ENCODE peak calls at places on chromosome 2, in four cellular contexts. One of them, this sample, is unnamed. For H3K9me1, the result is how much of the 10 kb centered on the place peaks cover.

GRCh38 chr2:233822781-233823730 is 31.3 kb downstream of the HJURP start:
- DNase-seq in K562: no peak
- DNase-seq in IMR-90: no peak
- DNase-seq in endothelial cell of umbilical vein: no peak
- DNase-seq in this sample: no peak

GRCh38 chr2:235591231-235591730 is 97.4 kb downstream of the AGAP1 start:
- DNase-seq in K562: no peak
- DNase-seq in IMR-90: no peak
- DNase-seq in endothelial cell of umbilical vein: no peak
- DNase-seq in this sample: no peak

GRCh38 chr2:25453199-25453903 is 111.6 kb upstream of the DNMT3A start:
- DNase-seq in K562: no peak
- DNase-seq in IMR-90: peak
- DNase-seq in endothelial cell of umbilical vein: no peak
- DNase-seq in this sample: no peak

GRCh38 chr2:148582679-148583511 is 61.7 kb upstream of the EPC2 start:
- DNase-seq in K562: no peak
- DNase-seq in IMR-90: peak
- DNase-seq in endothelial cell of umbilical vein: no peak
- DNase-seq in this sample: no peak

GRCh38 chr2:156343096-156343939 is 10.8 kb upstream of the NR4A2 start:
- DNase-seq in K562: peak
- DNase-seq in IMR-90: no peak
- DNase-seq in endothelial cell of umbilical vein: no peak
- DNase-seq in this sample: no peak

GRCh38 chr2:241816431-241817121 is 7.6 kb downstream of the NEU4 start:
- DNase-seq in K562: no peak
- DNase-seq in IMR-90: no peak
- DNase-seq in endothelial cell of umbilical vein: no peak
- DNase-seq in this sample: no peak

GRCh38 chr2:64946737-64947090 is 42.5 kb upstream of the SLC1A4 start:
- DNase-seq in K562: no peak
- DNase-seq in IMR-90: no peak
- DNase-seq in endothelial cell of umbilical vein: no peak
- DNase-seq in this sample: no peak

GRCh38 chr2:233422649-233423435 is 68.5 kb downstream of the DGKD start:
- DNase-seq in K562: no peak
- DNase-seq in IMR-90: no peak
- DNase-seq in endothelial cell of umbilical vein: no peak
- DNase-seq in this sample: no peak

GRCh38 chr2:64932327-64933216 is 56.6 kb upstream of the SLC1A4 start:
- DNase-seq in K562: no peak
- DNase-seq in IMR-90: no peak
- DNase-seq in endothelial cell of umbilical vein: no peak
- DNase-seq in this sample: no peak

GRCh38 chr2:213016984-213017351 is 134.4 kb downstream of the IKZF2 start:
- DNase-seq in K562: no peak
- DNase-seq in IMR-90: peak
- DNase-seq in endothelial cell of umbilical vein: no peak
- DNase-seq in this sample: no peak

GRCh38 chr2:16821696-16822095 is 156.1 kb upstream of the CYRIA start:
- DNase-seq in K562: no peak
- DNase-seq in IMR-90: no peak
- DNase-seq in endothelial cell of umbilical vein: no peak
- DNase-seq in this sample: no peak

GRCh38 chr2:179524940-179525339 is 260.3 kb upstream of the SESTD1 start:
- DNase-seq in K562: no peak
- DNase-seq in IMR-90: peak
- DNase-seq in endothelial cell of umbilical vein: no peak
- DNase-seq in this sample: no peak

GRCh38 chr2:24392542-24393059 is 32.3 kb upstream of the ITSN2 start:
- DNase-seq in K562: no peak
- DNase-seq in IMR-90: no peak
- DNase-seq in endothelial cell of umbilical vein: no peak
- DNase-seq in this sample: no peak

GRCh38 chr2:18325118-18325517 is 235.3 kb downstream of the RDH14 start:
- DNase-seq in K562: no peak
- DNase-seq in IMR-90: no peak
- DNase-seq in endothelial cell of umbilical vein: no peak
- DNase-seq in this sample: no peak

GRCh38 chr2:64914735-64915509 is 74.3 kb upstream of the SLC1A4 start:
- DNase-seq in K562: peak
- DNase-seq in IMR-90: peak
- DNase-seq in endothelial cell of umbilical vein: no peak
- DNase-seq in this sample: no peak

GRCh38 chr2:188245230-188245629 is 46.4 kb upstream of the GULP1 start:
- DNase-seq in K562: no peak
- DNase-seq in IMR-90: no peak
- DNase-seq in endothelial cell of umbilical vein: no peak
- DNase-seq in this sample: no peak

GRCh38 chr2:163213699-163214098 is 375.1 kb upstream of the KCNH7 start:
- DNase-seq in K562: no peak
- DNase-seq in IMR-90: peak
- DNase-seq in endothelial cell of umbilical vein: no peak
- DNase-seq in this sample: no peak

GRCh38 chr2:88574445-88574844 is 52.8 kb downstream of the EIF2AK3 start:
- DNase-seq in K562: no peak
- DNase-seq in IMR-90: no peak
- DNase-seq in endothelial cell of umbilical vein: no peak
- DNase-seq in this sample: no peak

GRCh38 chr2:201698588-201699226 is at the start of gene MPP4:
- DNase-seq in K562: no peak
- DNase-seq in IMR-90: peak
- DNase-seq in endothelial cell of umbilical vein: peak
- DNase-seq in this sample: no peak

GRCh38 chr2:201699384-201699783 is 940 bp upstream of the MPP4 start:
- DNase-seq in K562: no peak
- DNase-seq in IMR-90: no peak
- DNase-seq in endothelial cell of umbilical vein: peak
- DNase-seq in this sample: no peak

GRCh38 chr2:201697899-201698298 is 545 bp downstream of the MPP4 start:
- DNase-seq in K562: no peak
- DNase-seq in IMR-90: peak
- DNase-seq in endothelial cell of umbilical vein: peak
- DNase-seq in this sample: no peak

GRCh38 chr2:201701591-201701990 is 3.1 kb upstream of the MPP4 start:
- DNase-seq in K562: no peak
- DNase-seq in IMR-90: no peak
- DNase-seq in endothelial cell of umbilical vein: no peak
- DNase-seq in this sample: no peak

DNA sequence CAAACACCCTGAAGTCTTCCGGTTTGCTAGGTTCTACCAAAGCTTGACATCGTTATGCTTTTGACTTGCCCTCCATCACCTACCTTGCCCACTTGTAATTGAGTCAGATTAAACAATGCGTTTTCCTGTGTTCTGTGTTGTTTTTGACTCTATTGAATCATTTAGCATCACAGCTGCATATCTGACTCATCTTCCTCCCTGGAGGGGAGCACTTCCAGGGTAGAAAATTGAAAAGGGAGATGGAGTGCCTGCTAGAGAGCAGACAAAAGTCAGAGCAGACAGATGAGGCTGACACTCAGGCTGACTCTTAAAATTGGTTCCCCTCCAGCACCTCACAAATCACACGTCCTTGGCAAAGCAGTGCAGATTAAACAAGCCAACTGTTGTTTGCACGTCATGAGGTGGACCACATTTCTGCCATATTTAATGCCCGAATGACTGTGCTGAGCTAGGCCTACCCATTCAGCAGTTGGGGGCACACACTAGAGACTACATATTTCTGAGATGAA is 2.2 kb downstream of the MPP4 start:
- DNase-seq in K562: no peak
- DNase-seq in IMR-90: peak
- DNase-seq in endothelial cell of umbilical vein: peak
- DNase-seq in this sample: peak
- H3K9me1 ChIP-seq in K562: under half
- H3K9me1 ChIP-seq in IMR-90: under half
- H3K9me1 ChIP-seq in endothelial cell of umbilical vein: under half
- H3K9me1 ChIP-seq in this sample: under half

DNA sequence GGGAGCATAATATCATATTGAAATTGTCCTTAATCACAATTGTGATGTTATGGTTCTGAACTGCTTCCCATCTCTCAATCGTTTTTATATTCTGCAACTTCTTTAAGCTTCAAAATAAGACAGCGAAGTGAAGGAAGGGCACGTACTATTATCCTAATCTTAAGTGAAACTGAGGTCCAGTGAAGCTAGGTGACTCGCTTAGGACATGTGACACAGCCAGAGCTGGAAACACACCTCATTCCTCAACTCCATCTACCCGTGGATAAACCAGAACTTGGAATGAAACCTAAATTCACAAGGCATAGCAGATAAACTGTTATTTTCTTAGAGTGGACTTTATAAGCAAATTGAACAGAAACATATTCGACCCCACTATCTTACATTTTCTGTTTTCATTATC is 191.2 kb upstream of the PXDN start:
- DNase-seq in K562: no peak
- DNase-seq in IMR-90: no peak
- DNase-seq in endothelial cell of umbilical vein: no peak
- DNase-seq in this sample: no peak
- H3K27ac ChIP-seq in K562: no peak
- H3K27ac ChIP-seq in IMR-90: no peak
- H3K27ac ChIP-seq in endothelial cell of umbilical vein: no peak
- H3K27ac ChIP-seq in this sample: no peak

GRCh38 chr2:98012561-98012979 is 16.8 kb upstream of the TMEM131 start:
- DNase-seq in K562: no peak
- DNase-seq in IMR-90: no peak
- DNase-seq in endothelial cell of umbilical vein: no peak
- DNase-seq in this sample: no peak
- H3K4me2 ChIP-seq in K562: no peak
- H3K4me2 ChIP-seq in IMR-90: no peak
- H3K4me2 ChIP-seq in endothelial cell of umbilical vein: no peak
- H3K4me2 ChIP-seq in this sample: no peak

GRCh38 chr2:181613241-181613640 is 43.7 kb downstream of the CERKL start:
- DNase-seq in K562: no peak
- DNase-seq in IMR-90: no peak
- DNase-seq in endothelial cell of umbilical vein: no peak
- DNase-seq in this sample: no peak
- H3K9me1 ChIP-seq in K562: under half
- H3K9me1 ChIP-seq in IMR-90: under half
- H3K9me1 ChIP-seq in endothelial cell of umbilical vein: under half
- H3K9me1 ChIP-seq in this sample: under half

GRCh38 chr2:1099418-1099817 is 148.8 kb downstream of the SNTG2 start:
- DNase-seq in K562: no peak
- DNase-seq in IMR-90: no peak
- DNase-seq in endothelial cell of umbilical vein: no peak
- DNase-seq in this sample: no peak
- H3K27ac ChIP-seq in K562: no peak
- H3K27ac ChIP-seq in IMR-90: no peak
- H3K27ac ChIP-seq in endothelial cell of umbilical vein: no peak
- H3K27ac ChIP-seq in this sample: no peak

DNA sequence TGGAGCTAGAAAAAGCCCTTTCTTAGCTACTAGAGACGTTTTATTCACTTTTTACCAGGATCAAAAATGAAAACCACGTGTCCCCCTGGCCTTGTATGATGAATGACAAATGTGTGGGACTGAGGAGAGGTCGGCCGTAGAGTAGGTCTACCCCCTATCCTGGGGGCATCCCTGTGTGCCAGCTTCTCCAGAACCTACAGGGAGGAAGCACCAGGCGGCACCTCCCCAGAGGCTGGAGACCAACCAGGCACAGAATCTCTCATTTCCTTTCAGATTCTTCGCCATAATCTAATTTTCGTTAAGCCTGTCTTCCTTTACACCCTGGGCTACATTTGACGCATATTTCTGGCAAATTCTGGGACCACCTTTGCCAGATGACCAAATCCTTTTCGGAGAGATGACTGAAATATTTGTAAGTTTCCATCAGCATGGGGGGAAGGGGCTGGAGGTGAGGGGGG is 15.9 kb downstream of the TWIST2 start:
- DNase-seq in K562: no peak
- DNase-seq in IMR-90: no peak
- DNase-seq in endothelial cell of umbilical vein: no peak
- DNase-seq in this sample: no peak
- H3K4me2 ChIP-seq in K562: no peak
- H3K4me2 ChIP-seq in IMR-90: peak
- H3K4me2 ChIP-seq in endothelial cell of umbilical vein: no peak
- H3K4me2 ChIP-seq in this sample: peak